ENCODE peak calls at places on chromosomes 13 and 19, in six cellular contexts. One of them, this sample, is unnamed.

GRCh38 chr13:21734961-21735360 is 64.1 kb downstream of the FGF9 start:
- DNase-seq in ovary: no peak
- DNase-seq in uterus: no peak
- DNase-seq in spleen: no peak
- DNase-seq in Peyer's patch: peak; percentile 55
- DNase-seq in A549: no peak
- DNase-seq in this sample: no peak

GRCh38 chr19:8158411-8159074 is 9.2 kb upstream of the FBN3 start:
- DNase-seq in ovary: no peak
- DNase-seq in uterus: peak; percentile 42
- DNase-seq in spleen: no peak
- DNase-seq in Peyer's patch: peak; percentile 73
- DNase-seq in A549: peak; percentile 51
- DNase-seq in this sample: peak; percentile 97

GRCh38 chr13:24893863-24894262 is 129.9 kb downstream of the RNF17 start:
- DNase-seq in ovary: no peak
- DNase-seq in uterus: no peak
- DNase-seq in spleen: no peak
- DNase-seq in Peyer's patch: no peak
- DNase-seq in A549: no peak
- DNase-seq in this sample: no peak

GRCh38 chr19:45117666-45118065 is 24.7 kb downstream of the PPP1R37 start:
- DNase-seq in ovary: no peak
- DNase-seq in uterus: no peak
- DNase-seq in spleen: no peak
- DNase-seq in Peyer's patch: no peak
- DNase-seq in A549: no peak
- DNase-seq in this sample: no peak

GRCh38 chr19:52190679-52191293 is 934 bp downstream of the PPP2R1A start:
- DNase-seq in ovary: peak; percentile 53
- DNase-seq in uterus: no peak
- DNase-seq in spleen: peak; percentile 82
- DNase-seq in Peyer's patch: peak; percentile 58
- DNase-seq in A549: no peak
- DNase-seq in this sample: no peak

GRCh38 chr19:53652476-53652875 is 20.7 kb downstream of the DPRX start:
- DNase-seq in ovary: no peak
- DNase-seq in uterus: no peak
- DNase-seq in spleen: no peak
- DNase-seq in Peyer's patch: no peak
- DNase-seq in A549: no peak
- DNase-seq in this sample: no peak

GRCh38 chr19:21398851-21399250 is 1.9 kb downstream of the ZNF493 start:
- DNase-seq in ovary: no peak
- DNase-seq in uterus: no peak
- DNase-seq in spleen: no peak
- DNase-seq in Peyer's patch: no peak
- DNase-seq in A549: no peak
- DNase-seq in this sample: no peak

GRCh38 chr13:53150568-53150967 is 122.0 kb downstream of the OLFM4 start:
- DNase-seq in ovary: no peak
- DNase-seq in uterus: no peak
- DNase-seq in spleen: no peak
- DNase-seq in Peyer's patch: no peak
- DNase-seq in A549: no peak
- DNase-seq in this sample: no peak

GRCh38 chr19:14582894-14583340 is at the start of gene CLEC17A:
- DNase-seq in ovary: no peak
- DNase-seq in uterus: no peak
- DNase-seq in spleen: peak; percentile 90
- DNase-seq in Peyer's patch: peak; percentile 87
- DNase-seq in A549: no peak
- DNase-seq in this sample: peak; percentile 29
- TF ChIP-seq POLR2A in ovary: no peak
- TF ChIP-seq POLR2A in uterus: no peak
- TF ChIP-seq POLR2A in spleen: no peak
- TF ChIP-seq POLR2A in Peyer's patch: no peak
- TF ChIP-seq POLR2A in A549: no peak
- TF ChIP-seq POLR2A in this sample: no peak

GRCh38 chr19:5706876-5707573 is 12.9 kb downstream of the LONP1 start:
- DNase-seq in ovary: no peak
- DNase-seq in uterus: no peak
- DNase-seq in spleen: no peak
- DNase-seq in Peyer's patch: no peak
- DNase-seq in A549: no peak
- DNase-seq in this sample: no peak

GRCh38 chr19:5707576-5708575 is 12.1 kb downstream of the LONP1 start:
- DNase-seq in ovary: no peak
- DNase-seq in uterus: no peak
- DNase-seq in spleen: no peak
- DNase-seq in Peyer's patch: no peak
- DNase-seq in A549: no peak
- DNase-seq in this sample: no peak

GRCh38 chr19:5700455-5701092 is 10.5 kb downstream of the RPL36 start:
- DNase-seq in ovary: no peak
- DNase-seq in uterus: no peak
- DNase-seq in spleen: no peak
- DNase-seq in Peyer's patch: no peak
- DNase-seq in A549: no peak
- DNase-seq in this sample: no peak

GRCh38 chr19:5705552-5705951 is 14.4 kb downstream of the LONP1 start:
- DNase-seq in ovary: no peak
- DNase-seq in uterus: no peak
- DNase-seq in spleen: no peak
- DNase-seq in Peyer's patch: no peak
- DNase-seq in A549: no peak
- DNase-seq in this sample: no peak

DNA sequence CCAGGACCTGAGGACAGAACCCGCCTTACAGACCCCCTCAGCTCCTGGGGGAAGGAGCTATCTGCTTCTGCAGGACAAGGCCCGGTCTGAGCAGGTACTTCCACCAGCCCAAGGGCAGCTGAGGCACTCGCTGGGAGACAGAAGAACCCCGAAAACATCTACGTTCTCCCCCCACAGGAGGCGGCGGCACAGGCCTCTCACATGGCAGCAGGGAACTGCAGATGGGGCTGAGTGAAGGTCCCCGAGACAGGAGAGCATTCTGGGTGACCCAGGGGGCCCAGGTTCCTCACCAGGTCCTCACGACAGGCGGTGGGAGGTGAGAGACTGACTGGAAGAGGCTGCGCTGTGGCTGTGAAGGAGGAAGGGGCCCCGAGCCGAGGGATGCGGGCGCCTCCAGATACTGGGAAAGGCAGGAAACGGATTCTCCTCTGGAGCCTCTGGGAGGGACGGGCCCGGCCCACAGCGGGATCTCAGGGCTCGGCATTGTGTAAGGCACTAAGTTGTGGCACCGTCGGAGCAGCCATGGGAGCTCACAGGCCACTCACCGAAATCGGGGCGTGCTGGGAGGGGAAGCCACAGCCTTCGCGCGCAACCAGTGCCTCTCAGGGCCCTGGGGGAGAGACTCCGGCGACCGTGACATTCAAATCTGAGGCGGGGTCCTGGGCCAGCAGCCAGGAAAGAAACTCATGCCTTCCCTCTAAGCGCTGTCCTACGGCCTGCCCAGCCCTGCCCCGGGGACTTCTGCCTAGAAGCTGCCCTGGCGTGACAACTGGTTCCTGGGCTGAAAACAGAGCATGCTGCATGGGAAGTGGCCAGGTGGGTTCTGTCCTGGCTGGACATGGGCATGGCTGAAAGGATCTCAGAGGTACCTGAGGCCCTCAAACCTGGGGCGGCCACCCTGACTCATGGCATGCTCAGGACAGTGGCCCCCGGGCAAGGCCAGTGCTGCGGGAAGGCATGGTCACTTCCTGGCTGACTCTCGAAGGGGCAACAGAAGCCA is 14.0 kb downstream of the RPL36 start:
- DNase-seq in ovary: no peak
- DNase-seq in uterus: no peak
- DNase-seq in spleen: no peak
- DNase-seq in Peyer's patch: no peak
- DNase-seq in A549: no peak
- DNase-seq in this sample: no peak
- TF ChIP-seq POLR2A in ovary: no peak
- TF ChIP-seq POLR2A in uterus: no peak
- TF ChIP-seq POLR2A in spleen: no peak
- TF ChIP-seq POLR2A in Peyer's patch: no peak
- TF ChIP-seq POLR2A in A549: no peak
- TF ChIP-seq POLR2A in this sample: no peak

DNA sequence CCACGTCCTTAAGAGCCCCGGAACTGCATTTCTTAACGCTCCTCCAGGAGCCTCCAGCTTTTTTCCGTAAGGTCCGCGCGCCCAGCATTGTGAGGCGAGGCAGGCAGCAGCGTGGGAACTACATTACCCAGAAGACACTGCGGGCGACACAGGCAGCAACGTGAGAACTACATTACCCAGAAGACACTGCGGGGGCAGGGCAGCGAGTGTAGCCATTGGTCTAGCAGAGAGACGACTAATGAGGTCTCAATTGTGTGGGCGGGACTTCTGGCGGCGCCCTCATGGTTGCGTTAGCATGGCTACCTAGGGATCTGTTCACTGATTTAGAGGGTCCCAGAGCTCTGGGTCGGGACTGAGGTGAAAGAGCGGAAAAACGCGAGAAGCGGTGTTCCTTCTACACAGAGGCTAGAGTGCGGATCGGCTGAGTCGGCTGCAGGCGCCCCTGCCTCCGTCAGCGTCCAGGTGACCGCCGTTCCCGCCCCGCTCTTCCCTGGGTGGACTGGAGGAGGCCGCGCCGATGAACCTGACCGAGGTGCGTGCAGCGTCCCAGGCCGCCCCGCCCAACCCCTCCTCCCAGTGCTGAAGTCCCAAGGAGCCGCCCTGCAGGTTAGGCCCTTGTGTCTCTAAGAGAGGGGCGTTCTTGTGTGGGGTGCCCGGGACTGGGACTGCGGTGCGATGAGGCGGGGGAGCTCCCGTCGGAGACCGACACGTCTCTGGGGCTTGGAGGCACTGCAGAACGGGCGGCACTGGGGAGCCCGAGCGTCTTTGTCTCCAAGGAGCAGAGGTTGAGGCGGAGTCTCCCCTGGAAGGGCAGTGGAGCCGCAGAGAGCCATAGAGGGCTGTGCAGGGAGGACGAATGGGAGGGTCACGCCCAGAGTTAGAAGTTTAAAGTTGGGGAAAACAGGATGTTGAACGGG is at the start of gene ZNF749:
- DNase-seq in ovary: peak; percentile 96
- DNase-seq in uterus: peak; percentile 99
- DNase-seq in spleen: peak; percentile 96
- DNase-seq in Peyer's patch: peak; percentile 100
- DNase-seq in A549: peak; percentile 98
- DNase-seq in this sample: peak; percentile 95
- TF ChIP-seq POLR2A in ovary: no peak
- TF ChIP-seq POLR2A in uterus: no peak
- TF ChIP-seq POLR2A in spleen: no peak
- TF ChIP-seq POLR2A in Peyer's patch: peak; percentile 46
- TF ChIP-seq POLR2A in A549: peak; percentile 62
- TF ChIP-seq POLR2A in this sample: peak; percentile 55

DNA sequence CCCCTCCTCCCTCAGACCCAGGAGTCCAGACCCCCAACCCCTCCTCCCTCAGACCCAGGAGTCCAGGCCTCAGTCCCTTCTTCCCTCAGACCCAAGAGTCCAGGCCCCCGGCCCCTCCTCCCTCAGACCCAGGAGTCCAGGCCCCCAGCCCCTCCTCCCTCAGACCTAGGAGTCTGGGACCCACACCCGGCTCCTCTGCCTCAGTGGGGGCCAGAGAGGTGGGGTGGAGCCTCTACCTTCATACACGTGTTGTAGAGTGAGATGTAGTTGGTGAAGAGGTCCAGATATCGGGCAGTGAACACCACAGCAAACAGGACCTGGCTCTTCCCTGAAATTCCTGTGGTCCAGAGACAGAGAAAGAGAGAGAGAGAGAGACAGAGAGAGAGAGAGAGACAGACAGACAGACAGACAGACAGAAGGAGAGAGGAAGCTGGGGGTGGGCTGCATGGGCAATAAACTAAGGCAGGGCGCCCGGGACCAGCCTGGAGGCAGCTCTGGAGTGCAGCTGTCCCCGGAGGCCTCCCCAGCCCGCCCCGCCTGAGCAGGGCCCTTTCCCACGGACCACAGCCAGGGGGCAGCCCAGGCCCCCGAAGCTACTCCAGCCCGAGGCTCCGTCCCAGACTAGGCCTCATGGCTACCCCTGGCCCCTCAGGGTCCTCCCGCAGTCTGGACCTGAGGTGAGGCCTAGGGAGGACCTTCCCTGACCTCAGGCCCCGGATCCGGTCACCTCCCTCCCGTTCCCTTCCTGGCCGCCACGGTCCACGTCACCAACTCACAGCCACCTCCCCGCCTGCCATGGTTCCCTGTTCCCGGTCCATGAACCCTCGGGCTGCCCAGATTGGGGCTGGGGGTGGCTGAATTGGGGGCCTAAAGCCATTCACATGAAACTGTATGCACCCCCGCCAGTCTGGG is 907 bp downstream of the KDELR1 start:
- DNase-seq in ovary: peak; percentile 74
- DNase-seq in uterus: peak; percentile 42
- DNase-seq in spleen: peak; percentile 91
- DNase-seq in Peyer's patch: peak; percentile 79
- DNase-seq in A549: no peak
- DNase-seq in this sample: peak; percentile 97
- TF ChIP-seq POLR2A in ovary: no peak
- TF ChIP-seq POLR2A in uterus: no peak
- TF ChIP-seq POLR2A in spleen: no peak
- TF ChIP-seq POLR2A in Peyer's patch: peak; percentile 26
- TF ChIP-seq POLR2A in A549: no peak
- TF ChIP-seq POLR2A in this sample: no peak

GRCh38 chr19:28427256-28428083 is 785.5 kb downstream of the UQCRFS1 start:
- DNase-seq in ovary: no peak
- DNase-seq in uterus: no peak
- DNase-seq in spleen: no peak
- DNase-seq in Peyer's patch: no peak
- DNase-seq in A549: no peak
- DNase-seq in this sample: no peak
- TF ChIP-seq POLR2A in ovary: no peak
- TF ChIP-seq POLR2A in uterus: no peak
- TF ChIP-seq POLR2A in spleen: no peak
- TF ChIP-seq POLR2A in Peyer's patch: no peak
- TF ChIP-seq POLR2A in A549: no peak
- TF ChIP-seq POLR2A in this sample: no peak

GRCh38 chr13:38821753-38822551 is 135.1 kb downstream of the FREM2 start:
- DNase-seq in ovary: no peak
- DNase-seq in uterus: no peak
- DNase-seq in spleen: no peak
- DNase-seq in Peyer's patch: no peak
- DNase-seq in A549: no peak
- DNase-seq in this sample: no peak

GRCh38 chr13:38824342-38824741 is 137.5 kb downstream of the FREM2 start:
- DNase-seq in ovary: no peak
- DNase-seq in uterus: no peak
- DNase-seq in spleen: no peak
- DNase-seq in Peyer's patch: no peak
- DNase-seq in A549: no peak
- DNase-seq in this sample: no peak

GRCh38 chr13:38819053-38819452 is 132.2 kb downstream of the FREM2 start:
- DNase-seq in ovary: peak; percentile 21
- DNase-seq in uterus: peak; percentile 17
- DNase-seq in spleen: no peak
- DNase-seq in Peyer's patch: no peak
- DNase-seq in A549: no peak
- DNase-seq in this sample: no peak

GRCh38 chr13:38814331-38814730 is 127.5 kb downstream of the FREM2 start:
- DNase-seq in ovary: no peak
- DNase-seq in uterus: no peak
- DNase-seq in spleen: no peak
- DNase-seq in Peyer's patch: no peak
- DNase-seq in A549: no peak
- DNase-seq in this sample: no peak

GRCh38 chr13:38819596-38819995 is 132.7 kb downstream of the FREM2 start:
- DNase-seq in ovary: no peak
- DNase-seq in uterus: no peak
- DNase-seq in spleen: no peak
- DNase-seq in Peyer's patch: no peak
- DNase-seq in A549: no peak
- DNase-seq in this sample: no peak
- TF ChIP-seq POLR2A in ovary: no peak
- TF ChIP-seq POLR2A in uterus: no peak
- TF ChIP-seq POLR2A in spleen: no peak
- TF ChIP-seq POLR2A in Peyer's patch: no peak
- TF ChIP-seq POLR2A in A549: no peak
- TF ChIP-seq POLR2A in this sample: no peak